ENCODE peak calls at places on chromosomes 7 and 10, in six cellular contexts. Q is OCI-LY7, D is mammary epithelial cell, Y is K562, W is prostate gland, T is heart left ventricle. P is an unnamed sample.

GRCh38 chr7:40850017-40850416 is 715.2 kb downstream of the SUGCT start:
- DNase-seq in T (no peak), Q (no peak), Y (no peak), W (no peak), D (no peak), P (no peak)

GRCh38 chr7:123367508-123368122 is 166.8 kb downstream of the IQUB start:
- DNase-seq in W (no peak), Y (peak; percentile 53), Q (peak; percentile 32), T (no peak), D (peak; percentile 15), P (no peak)

GRCh38 chr7:68581417-68581816 is 1016.9 kb upstream of the AUTS2 start:
- DNase-seq in D (no peak), Q (no peak), T (no peak), Y (no peak), W (no peak), P (no peak)

GRCh38 chr7:78576196-78576595 is 777.6 kb downstream of the PHTF2 start:
- DNase-seq in T (no peak), W (no peak), D (no peak), Y (no peak), Q (no peak), P (no peak)

GRCh38 chr10:132970641-132971438 is 28.5 kb upstream of the CFAP46 start:
- DNase-seq in D (no peak), W (no peak), Y (no peak), T (no peak), Q (no peak), P (no peak)

GRCh38 chr10:3484306-3485187 is 300.5 kb downstream of the KLF6 start:
- DNase-seq in T (no peak), Q (peak; percentile 89), Y (no peak), D (no peak), W (no peak), P (no peak)

GRCh38 chr10:36248314-36248981 is 606.4 kb upstream of the FZD8 start:
- DNase-seq in D (no peak), W (no peak), T (no peak), Q (no peak), Y (no peak), P (no peak)

GRCh38 chr10:5234106-5234877 is 37.7 kb downstream of the AKR1C4 start:
- DNase-seq in T (no peak), D (peak; percentile 81), W (no peak), Y (no peak), Q (no peak), P (no peak)

GRCh38 chr7:102236592-102237287 is 49.9 kb upstream of the SH2B2 start:
- DNase-seq in D (peak; percentile 44), W (peak; percentile 49), Q (peak; percentile 57), Y (peak; percentile 86), T (peak; percentile 56), P (no peak)

GRCh38 chr7:120052884-120053382 is 220.0 kb upstream of the KCND2 start:
- DNase-seq in W (no peak), D (peak; percentile 60), Y (peak; percentile 53), T (no peak), Q (no peak), P (no peak)

GRCh38 chr10:48572414-48572813 is 32.5 kb downstream of the ARHGAP22 start:
- DNase-seq in Y (no peak), T (no peak), W (no peak), D (peak; percentile 35), Q (no peak), P (no peak)

GRCh38 chr7:25951414-25952276 is 200.4 kb upstream of the NFE2L3 start:
- DNase-seq in W (no peak), Q (no peak), T (no peak), D (no peak), Y (no peak), P (no peak)

GRCh38 chr7:132488634-132489302 is 87.5 kb downstream of the PLXNA4 start:
- DNase-seq in Q (no peak), W (no peak), T (no peak), Y (no peak), D (no peak), P (no peak)

GRCh38 chr7:74481458-74482324 is 28.0 kb downstream of the GTF2IRD1 start:
- DNase-seq in T (no peak), W (no peak), Q (no peak), Y (no peak), D (no peak), P (no peak)

GRCh38 chr10:102449321-102450123 is 1.8 kb downstream of the C10orf95 start:
- DNase-seq in T (peak; percentile 57), Q (peak; percentile 91), W (peak; percentile 89), Y (peak; percentile 60), D (peak; percentile 77), P (peak; percentile 28)

GRCh38 chr7:70655694-70656093 is 476.2 kb upstream of the GALNT17 start:
- DNase-seq in Y (no peak), W (no peak), Q (no peak), T (no peak), D (no peak), P (no peak)

GRCh38 chr7:20778063-20778721 is 8.5 kb downstream of the SP8 start:
- DNase-seq in D (peak; percentile 37), Y (peak; percentile 37), Q (no peak), W (peak; percentile 63), T (no peak), P (no peak)

GRCh38 chr10:120132811-120133210 is 240.3 kb downstream of the SEC23IP start:
- DNase-seq in T (no peak), Y (no peak), Q (no peak), W (no peak), D (no peak), P (no peak)

GRCh38 chr10:59877191-59877671 is 29.1 kb downstream of the CCDC6 start:
- DNase-seq in D (no peak), Y (no peak), T (no peak), Q (no peak), W (no peak), P (no peak)

DNA sequence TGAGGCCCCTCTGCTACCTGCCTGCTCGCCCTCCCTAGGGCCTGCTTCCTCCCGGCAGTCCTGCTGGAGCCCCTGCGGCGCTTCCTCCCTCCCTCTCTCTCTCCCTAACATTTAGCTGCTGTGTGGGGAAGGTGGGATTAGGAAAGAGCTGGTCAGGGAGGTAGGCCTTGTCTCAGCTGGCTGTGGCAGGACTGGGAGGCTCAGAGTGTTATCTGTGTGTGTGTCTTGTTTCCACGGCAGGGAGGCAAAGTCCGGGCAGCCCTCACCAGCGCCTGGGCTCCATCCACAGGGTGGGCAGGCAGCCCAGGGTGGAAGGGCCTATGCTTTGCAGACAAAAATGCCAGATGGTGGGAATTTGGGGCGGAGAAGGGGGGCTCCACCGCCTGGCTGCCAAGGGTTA is 105.7 kb downstream of the RPS24 start:
- DNase-seq in W (no peak), T (no peak), Y (no peak), Q (no peak), D (no peak), P (peak; percentile 10)
- H3K27ac ChIP-seq in W (no peak overlapping the region), T (no peak overlapping the region), Y (no peak overlapping the region), Q (no peak overlapping the region), D (no peak overlapping the region), P (no peak overlapping the region)

GRCh38 chr7:1086588-1087461 is 1.1 kb upstream of the GPER1 start:
- DNase-seq in W (peak; percentile 55), D (peak; percentile 71), Y (peak; percentile 88), Q (peak; percentile 94), T (peak; percentile 77), P (peak; percentile 44)

GRCh38 chr7:1087462-1087809 is 477 bp upstream of the GPER1 start:
- DNase-seq in D (no peak), Y (no peak), W (no peak), T (no peak), Q (no peak), P (no peak)

GRCh38 chr7:1090236-1090635 is 2.3 kb downstream of the GPER1 start:
- DNase-seq in Q (no peak), D (no peak), W (no peak), Y (no peak), T (no peak), P (no peak)

GRCh38 chr7:1085910-1086421 is 1.9 kb upstream of the GPER1 start:
- DNase-seq in W (no peak), D (no peak), T (no peak), Q (peak; percentile 56), Y (no peak), P (no peak)

DNA sequence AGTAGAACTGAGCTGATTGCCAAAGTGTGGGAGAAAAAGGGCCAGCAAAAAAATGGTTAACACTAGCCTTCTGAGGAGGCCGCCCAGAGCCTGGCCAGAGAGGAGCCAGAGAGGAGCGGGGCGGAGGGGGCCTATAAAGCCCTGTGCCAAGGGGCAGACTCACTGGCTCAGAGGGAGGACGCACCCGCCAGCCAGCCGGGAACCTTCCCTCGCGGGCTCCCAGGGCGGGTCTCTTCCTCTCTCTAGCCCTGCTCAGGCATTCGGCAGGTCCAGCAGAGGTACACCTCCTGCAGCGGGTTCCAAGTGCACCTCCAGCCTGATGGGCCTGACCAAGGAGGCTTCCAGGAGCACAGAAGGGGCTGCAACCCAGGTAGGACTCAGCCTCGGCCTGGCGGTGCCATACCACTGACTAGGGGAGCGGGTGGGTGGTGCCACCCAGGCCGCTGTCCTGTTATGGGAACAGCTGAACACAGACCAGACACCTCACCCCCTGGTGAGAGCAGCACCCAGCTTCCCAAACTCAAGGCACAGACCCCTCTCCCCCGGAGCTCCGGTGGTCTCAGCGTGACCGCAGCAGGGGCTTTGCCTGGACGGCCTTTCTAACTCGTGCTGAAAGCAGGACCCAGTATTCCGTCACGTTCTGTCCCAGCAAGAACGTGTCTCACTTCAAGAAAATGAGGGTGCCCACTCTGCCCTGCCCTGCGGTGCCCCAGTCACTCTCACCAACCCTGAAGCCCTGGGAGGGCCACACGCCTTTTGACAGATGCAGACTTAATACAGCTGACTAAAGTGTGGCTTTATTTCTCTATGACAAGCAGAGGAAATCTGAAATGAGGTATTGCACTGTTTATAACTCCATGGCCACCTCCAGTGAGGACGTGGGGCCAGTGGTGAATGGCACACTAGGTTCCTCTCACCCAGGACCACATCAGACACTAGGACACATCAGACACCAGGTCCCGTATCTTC is at the start of gene GPER1:
- DNase-seq in T (peak; percentile 54), W (peak; percentile 72), Y (no peak), D (no peak), Q (peak; percentile 38), P (peak; percentile 39)
- H3K27ac ChIP-seq in T (peak within 1 kb of the TSS; percentile 56), W (peak within 1 kb of the TSS; percentile 22), Y (no peak within 1 kb of the TSS), D (peak within 1 kb of the TSS; percentile 50), Q (peak within 1 kb of the TSS; percentile 91), P (no peak within 1 kb of the TSS)

DNA sequence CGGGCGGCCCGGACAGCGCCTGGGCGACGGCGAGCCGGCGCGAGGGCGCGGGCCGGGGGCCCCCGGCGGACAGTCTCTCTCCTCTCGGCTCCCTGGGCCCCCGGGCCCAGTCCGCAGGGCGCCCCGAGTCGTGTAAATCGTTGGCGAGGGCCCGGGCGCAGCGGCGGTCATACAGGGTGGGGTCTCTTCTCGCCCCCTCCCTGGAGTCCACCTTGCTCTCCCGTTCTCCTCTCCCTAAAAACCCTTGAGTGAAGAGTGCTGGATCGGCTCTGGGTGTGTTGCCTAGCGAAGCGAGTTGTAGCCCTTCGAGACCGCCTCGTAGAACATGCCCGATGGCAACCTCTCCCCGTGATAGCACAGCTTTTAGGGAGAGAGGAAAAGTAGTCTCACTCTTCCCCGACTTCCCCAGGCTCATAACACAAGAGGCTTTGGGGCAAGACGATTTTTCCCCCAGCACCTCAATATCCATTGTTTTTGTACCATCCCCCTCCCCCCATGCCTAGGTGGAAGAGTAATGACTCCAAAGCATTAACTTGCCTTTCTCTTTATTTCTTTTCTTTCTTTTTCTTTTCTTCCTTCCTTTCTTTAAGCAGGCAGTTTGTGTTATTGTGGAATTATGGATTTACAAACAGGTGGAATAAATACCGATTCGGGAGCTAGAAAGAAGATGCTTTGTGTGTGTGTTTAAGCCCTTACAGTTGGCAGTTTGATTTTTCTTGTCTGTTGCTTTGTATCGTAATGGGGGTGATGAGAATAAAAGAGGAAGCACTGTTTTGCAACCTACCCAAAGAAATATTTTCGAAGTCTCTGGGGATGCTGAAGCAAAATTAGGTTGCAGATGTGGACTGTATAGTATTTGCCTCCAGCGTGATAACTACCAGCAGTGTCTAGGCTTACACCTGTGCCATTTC is 822 bp downstream of the SHOC2 start:
- DNase-seq in W (peak; percentile 22), D (peak; percentile 61), Q (peak; percentile 97), T (peak; percentile 32), Y (peak; percentile 30), P (no peak)
- H3K27ac ChIP-seq in W (peak overlapping the region; percentile 97), D (peak overlapping the region; percentile 91), Q (peak overlapping the region; percentile 96), T (peak overlapping the region; percentile 92), Y (peak overlapping the region; percentile 90), P (peak overlapping the region; percentile 68)

GRCh38 chr7:35705932-35706461 is 11.1 kb upstream of the HERPUD2 start:
- DNase-seq in T (no peak), Y (no peak), Q (no peak), D (no peak), W (no peak), P (no peak)
- H3K27ac ChIP-seq in T (no peak overlapping the region), Y (no peak overlapping the region), Q (no peak overlapping the region), D (no peak overlapping the region), W (no peak overlapping the region), P (no peak overlapping the region)